ENCODE peak calls at places on chromosomes 5 and 9, in eight cellular contexts. One of them, this sample, is unnamed.

GRCh38 chr9:116959775-116960174 is 272.7 kb downstream of the TRIM32 start:
- DNase-seq in progenitor cell of endocrine pancreas: peak
- DNase-seq in iris pigment epithelial cell: no peak
- DNase-seq in RPMI7951: peak
- DNase-seq in NCI-H1436: peak
- DNase-seq in HTR-8/SVneo: no peak
- DNase-seq in GM13976: peak
- DNase-seq in GM19239: no peak
- DNase-seq in this sample: no peak

GRCh38 chr5:39518516-39518915 is 93.7 kb upstream of the DAB2 start:
- DNase-seq in progenitor cell of endocrine pancreas: no peak
- DNase-seq in iris pigment epithelial cell: peak
- DNase-seq in RPMI7951: peak
- DNase-seq in NCI-H1436: no peak
- DNase-seq in HTR-8/SVneo: no peak
- DNase-seq in GM13976: no peak
- DNase-seq in GM19239: no peak
- DNase-seq in this sample: no peak

GRCh38 chr5:179239256-179240135 is 105.8 kb downstream of the ADAMTS2 start:
- DNase-seq in progenitor cell of endocrine pancreas: no peak
- DNase-seq in iris pigment epithelial cell: no peak
- DNase-seq in RPMI7951: no peak
- DNase-seq in NCI-H1436: no peak
- DNase-seq in HTR-8/SVneo: no peak
- DNase-seq in GM13976: no peak
- DNase-seq in GM19239: no peak
- DNase-seq in this sample: no peak

GRCh38 chr5:128537306-128537998 is 593 bp downstream of the FBN2 start:
- DNase-seq in progenitor cell of endocrine pancreas: peak
- DNase-seq in iris pigment epithelial cell: peak
- DNase-seq in RPMI7951: no peak
- DNase-seq in NCI-H1436: no peak
- DNase-seq in HTR-8/SVneo: no peak
- DNase-seq in GM13976: peak
- DNase-seq in GM19239: no peak
- DNase-seq in this sample: no peak

GRCh38 chr5:1413611-1414241 is 31.5 kb downstream of the SLC6A3 start:
- DNase-seq in progenitor cell of endocrine pancreas: no peak
- DNase-seq in iris pigment epithelial cell: no peak
- DNase-seq in RPMI7951: no peak
- DNase-seq in NCI-H1436: no peak
- DNase-seq in HTR-8/SVneo: no peak
- DNase-seq in GM13976: no peak
- DNase-seq in GM19239: no peak
- DNase-seq in this sample: no peak

GRCh38 chr9:111985315-111985714 is 88.7 kb downstream of the UGCG start:
- DNase-seq in progenitor cell of endocrine pancreas: no peak
- DNase-seq in iris pigment epithelial cell: no peak
- DNase-seq in RPMI7951: no peak
- DNase-seq in NCI-H1436: no peak
- DNase-seq in HTR-8/SVneo: no peak
- DNase-seq in GM13976: no peak
- DNase-seq in GM19239: no peak
- DNase-seq in this sample: no peak

GRCh38 chr9:130330202-130330601 is 64.6 kb downstream of the HMCN2 start:
- DNase-seq in progenitor cell of endocrine pancreas: no peak
- DNase-seq in iris pigment epithelial cell: no peak
- DNase-seq in RPMI7951: no peak
- DNase-seq in NCI-H1436: no peak
- DNase-seq in HTR-8/SVneo: no peak
- DNase-seq in GM13976: no peak
- DNase-seq in GM19239: no peak
- DNase-seq in this sample: no peak

GRCh38 chr5:77867194-77867691 is 91.1 kb upstream of the TBCA start:
- DNase-seq in progenitor cell of endocrine pancreas: no peak
- DNase-seq in iris pigment epithelial cell: peak
- DNase-seq in RPMI7951: peak
- DNase-seq in NCI-H1436: no peak
- DNase-seq in HTR-8/SVneo: no peak
- DNase-seq in GM13976: no peak
- DNase-seq in GM19239: no peak
- DNase-seq in this sample: no peak

GRCh38 chr9:31185831-31186230 is 1198.6 kb upstream of the ACO1 start:
- DNase-seq in progenitor cell of endocrine pancreas: no peak
- DNase-seq in iris pigment epithelial cell: peak
- DNase-seq in RPMI7951: no peak
- DNase-seq in NCI-H1436: no peak
- DNase-seq in HTR-8/SVneo: no peak
- DNase-seq in GM13976: no peak
- DNase-seq in GM19239: no peak
- DNase-seq in this sample: no peak

GRCh38 chr5:74851684-74852353 is 14.4 kb downstream of the FAM169A start:
- DNase-seq in progenitor cell of endocrine pancreas: no peak
- DNase-seq in iris pigment epithelial cell: peak
- DNase-seq in RPMI7951: peak
- DNase-seq in NCI-H1436: no peak
- DNase-seq in HTR-8/SVneo: peak
- DNase-seq in GM13976: peak
- DNase-seq in GM19239: no peak
- DNase-seq in this sample: peak

GRCh38 chr9:22808876-22809275 is 362.3 kb downstream of the DMRTA1 start:
- DNase-seq in progenitor cell of endocrine pancreas: no peak
- DNase-seq in iris pigment epithelial cell: no peak
- DNase-seq in RPMI7951: no peak
- DNase-seq in NCI-H1436: no peak
- DNase-seq in HTR-8/SVneo: no peak
- DNase-seq in GM13976: no peak
- DNase-seq in GM19239: no peak
- DNase-seq in this sample: no peak

GRCh38 chr9:84258371-84258770 is 82.2 kb downstream of the SLC28A3 start:
- DNase-seq in progenitor cell of endocrine pancreas: no peak
- DNase-seq in iris pigment epithelial cell: no peak
- DNase-seq in RPMI7951: no peak
- DNase-seq in NCI-H1436: no peak
- DNase-seq in HTR-8/SVneo: no peak
- DNase-seq in GM13976: no peak
- DNase-seq in GM19239: no peak
- DNase-seq in this sample: no peak

GRCh38 chr5:179295778-179296149 is 49.5 kb downstream of the ADAMTS2 start:
- DNase-seq in progenitor cell of endocrine pancreas: no peak
- DNase-seq in iris pigment epithelial cell: no peak
- DNase-seq in RPMI7951: no peak
- DNase-seq in NCI-H1436: no peak
- DNase-seq in HTR-8/SVneo: no peak
- DNase-seq in GM13976: no peak
- DNase-seq in GM19239: no peak
- DNase-seq in this sample: no peak

GRCh38 chr9:626591-626990 is 214.9 kb upstream of the DMRT1 start:
- DNase-seq in progenitor cell of endocrine pancreas: no peak
- DNase-seq in iris pigment epithelial cell: no peak
- DNase-seq in RPMI7951: no peak
- DNase-seq in NCI-H1436: no peak
- DNase-seq in HTR-8/SVneo: no peak
- DNase-seq in GM13976: peak
- DNase-seq in GM19239: no peak
- DNase-seq in this sample: no peak

GRCh38 chr5:443239-444151 is 519 bp downstream of the EXOC3 start:
- DNase-seq in progenitor cell of endocrine pancreas: no peak
- DNase-seq in iris pigment epithelial cell: no peak
- DNase-seq in RPMI7951: no peak
- DNase-seq in NCI-H1436: no peak
- DNase-seq in HTR-8/SVneo: peak
- DNase-seq in GM13976: peak
- DNase-seq in GM19239: peak
- DNase-seq in this sample: no peak

GRCh38 chr5:94066437-94067207 is 325.2 kb upstream of the POU5F2 start:
- DNase-seq in progenitor cell of endocrine pancreas: no peak
- DNase-seq in iris pigment epithelial cell: no peak
- DNase-seq in RPMI7951: no peak
- DNase-seq in NCI-H1436: no peak
- DNase-seq in HTR-8/SVneo: no peak
- DNase-seq in GM13976: no peak
- DNase-seq in GM19239: no peak
- DNase-seq in this sample: no peak

GRCh38 chr5:25414746-25415145 is 770.0 kb upstream of the CDH10 start:
- DNase-seq in progenitor cell of endocrine pancreas: no peak
- DNase-seq in iris pigment epithelial cell: peak
- DNase-seq in RPMI7951: peak
- DNase-seq in NCI-H1436: no peak
- DNase-seq in HTR-8/SVneo: peak
- DNase-seq in GM13976: no peak
- DNase-seq in GM19239: no peak
- DNase-seq in this sample: no peak

GRCh38 chr9:113468716-113469448 is 5.4 kb downstream of the RGS3 start:
- DNase-seq in progenitor cell of endocrine pancreas: no peak
- DNase-seq in iris pigment epithelial cell: no peak
- DNase-seq in RPMI7951: peak
- DNase-seq in NCI-H1436: no peak
- DNase-seq in HTR-8/SVneo: no peak
- DNase-seq in GM13976: no peak
- DNase-seq in GM19239: no peak
- DNase-seq in this sample: no peak

This sample was measured in NCI-H460.